ENCODE peak calls at places on chromosome 16, in five cellular contexts. H is colonic mucosa, K is upper lobe of right lung, L is IMR-90, B is retinal pigment epithelial cell. J is an unnamed sample.

GRCh38 chr16:77171750-77172635 is 19.0 kb upstream of the MON1B start:
- DNase-seq in K (no peak), L (peak; percentile 59), B (no peak), H (peak; percentile 34), J (no peak)

GRCh38 chr16:74627506-74628220 is 20.7 kb upstream of the GLG1 start:
- DNase-seq in H (no peak), B (no peak), L (peak; percentile 28), K (no peak), J (no peak)

GRCh38 chr16:75471723-75472634 is 7.5 kb upstream of the TMEM170A start:
- DNase-seq in L (peak; percentile 64), B (no peak), K (peak; percentile 55), H (peak; percentile 68), J (no peak)

GRCh38 chr16:77564791-77565390 is 130.1 kb upstream of the ADAMTS18 start:
- DNase-seq in L (peak; percentile 8), B (peak; percentile 57), H (no peak), K (no peak), J (peak; percentile 58)

GRCh38 chr16:87835882-87836331 is 33.4 kb downstream of the SLC7A5 start:
- DNase-seq in K (no peak), B (no peak), H (no peak), L (no peak), J (no peak)

GRCh38 chr16:27238016-27238587 is 30.5 kb downstream of the NSMCE1 start:
- DNase-seq in B (no peak), H (peak; percentile 83), K (peak; percentile 74), L (no peak), J (no peak)

GRCh38 chr16:50224297-50224696 is 42.1 kb upstream of the ADCY7 start:
- DNase-seq in L (peak; percentile 50), H (no peak), K (no peak), B (no peak), J (no peak)

GRCh38 chr16:17389392-17389791 is 81.4 kb downstream of the XYLT1 start:
- DNase-seq in L (peak; percentile 79), K (no peak), B (no peak), H (no peak), J (no peak)

GRCh38 chr16:1870365-1871082 is 1.4 kb downstream of the MEIOB start:
- DNase-seq in L (peak; percentile 79), K (peak; percentile 67), B (no peak), H (no peak), J (peak; percentile 74)

GRCh38 chr16:88347656-88348376 is 34.9 kb upstream of the ZNF469 start:
- DNase-seq in L (no peak), H (no peak), B (no peak), K (no peak), J (no peak)

GRCh38 chr16:1773703-1774455 is 945 bp upstream of the MRPS34 start:
- DNase-seq in H (no peak), K (no peak), B (no peak), L (peak; percentile 24), J (no peak)

GRCh38 chr16:82630688-82631087 is 3.9 kb downstream of the CDH13 start:
- DNase-seq in B (no peak), L (peak; percentile 60), H (no peak), K (no peak), J (no peak)
- TF ChIP-seq CTCF in B (peak; percentile 46), L (peak; percentile 56), H (no peak), K (no peak), J (peak; percentile 38)

GRCh38 chr16:66551362-66551761 is 1.0 kb upstream of the CKLF start:
- DNase-seq in H (peak; percentile 47), K (no peak), B (no peak), L (peak; percentile 9), J (no peak)
- TF ChIP-seq CTCF in H (peak; percentile 19), K (peak; percentile 23), B (peak; percentile 36), L (peak; percentile 12), J (peak; percentile 44)

GRCh38 chr16:29736112-29736511 is 9.7 kb downstream of the C16orf54 start:
- DNase-seq in H (no peak), B (no peak), K (peak; percentile 18), L (no peak), J (no peak)

GRCh38 chr16:29738514-29738913 is 7.3 kb downstream of the C16orf54 start:
- DNase-seq in B (no peak), L (no peak), H (peak; percentile 63), K (no peak), J (no peak)

GRCh38 chr16:29734826-29735225 is 11.0 kb downstream of the C16orf54 start:
- DNase-seq in K (no peak), L (peak; percentile 6), H (no peak), B (no peak), J (no peak)

GRCh38 chr16:29737713-29738112 is 8.1 kb downstream of the C16orf54 start:
- DNase-seq in H (peak; percentile 39), B (no peak), K (peak; percentile 8), L (no peak), J (no peak)

GRCh38 chr16:29736764-29737163 is 9.0 kb downstream of the C16orf54 start:
- DNase-seq in H (peak; percentile 60), B (no peak), K (no peak), L (no peak), J (no peak)
- TF ChIP-seq CTCF in H (no peak), B (no peak), K (no peak), L (no peak), J (no peak)

DNA sequence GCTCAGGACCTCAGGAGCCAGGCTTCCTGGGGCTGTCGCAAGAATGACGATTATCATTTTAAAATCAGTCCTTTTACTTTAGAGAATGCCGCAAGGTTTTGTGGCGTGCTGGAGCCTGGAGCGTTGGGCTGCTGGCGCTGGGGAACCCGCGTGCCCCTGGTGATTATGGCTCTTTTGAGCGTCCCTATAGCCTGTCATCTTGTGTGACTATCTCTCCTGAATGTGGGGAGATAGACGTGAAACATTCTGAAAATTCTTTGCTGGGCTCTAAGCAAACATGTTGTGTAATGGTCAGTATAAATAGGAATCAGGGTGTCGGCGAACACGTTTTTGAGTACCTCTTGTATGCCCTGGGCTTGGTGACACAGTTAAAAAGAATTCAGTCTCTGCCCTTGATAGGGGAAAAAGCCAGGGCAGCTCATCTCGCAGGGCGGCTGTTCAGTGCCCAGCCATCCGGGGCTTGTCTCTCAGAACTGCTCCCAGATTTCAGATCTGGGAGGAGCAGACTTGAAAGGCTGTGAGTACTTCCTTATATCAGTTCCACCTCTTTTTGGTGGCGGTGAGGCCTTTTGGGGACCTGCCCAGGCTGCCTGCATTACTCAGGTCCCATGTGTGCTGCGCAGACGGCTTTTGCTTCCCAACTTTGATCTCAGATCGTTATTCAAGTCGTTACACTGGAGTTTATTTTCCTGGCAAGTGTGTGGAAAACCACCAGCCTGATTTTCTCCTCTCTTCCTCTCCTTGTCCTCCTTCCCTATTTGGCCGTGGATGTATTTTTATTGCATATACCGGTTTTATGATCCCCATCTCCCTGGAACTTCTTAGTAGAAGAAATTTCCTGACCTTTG is 976 bp downstream of the SLC7A6 start:
- DNase-seq in H (peak; percentile 80), L (peak; percentile 69), B (no peak), K (peak; percentile 87), J (peak; percentile 44)
- TF ChIP-seq CTCF in H (no peak), L (no peak), B (no peak), K (no peak), J (no peak)

DNA sequence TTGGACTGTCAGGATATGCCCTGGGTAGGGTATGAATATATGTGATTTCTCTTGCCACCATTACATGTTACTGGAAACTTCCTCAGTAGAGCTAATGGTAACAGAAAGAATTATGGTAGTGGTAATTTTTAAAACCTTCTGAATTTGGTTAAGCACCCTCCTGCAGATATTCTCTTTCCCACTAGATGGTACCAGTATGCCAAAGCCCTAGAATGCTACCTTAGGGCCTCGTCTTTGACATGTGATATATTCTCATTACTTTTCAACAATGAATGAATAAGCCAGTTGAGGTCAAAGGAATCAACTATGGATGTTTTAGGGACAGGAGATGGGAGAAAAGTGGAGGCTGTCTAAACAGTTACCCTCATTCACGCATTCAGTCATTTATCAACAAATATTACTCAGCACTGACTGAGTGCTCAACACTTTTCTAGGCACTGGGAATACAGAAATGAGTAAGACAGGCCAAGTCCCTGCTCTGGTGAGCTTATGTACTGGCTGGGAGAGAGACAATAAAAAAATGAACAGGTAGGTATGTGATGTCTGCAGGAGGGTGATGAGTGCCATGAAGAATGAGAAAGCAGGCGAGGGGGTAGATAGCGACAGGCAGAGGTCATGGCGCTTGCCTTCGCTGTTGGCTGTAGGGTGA is 14.7 kb downstream of the CDH13 start:
- DNase-seq in L (peak; percentile 57), K (no peak), B (no peak), H (no peak), J (no peak)
- TF ChIP-seq CTCF in L (peak; percentile 61), K (no peak), B (peak; percentile 54), H (no peak), J (peak; percentile 74)